ENCODE peak calls at places on chromosomes 3 and 15, in five cellular contexts. One of them, this sample, is unnamed.
A peak's percentile ranks its signal among the peaks of the same experiment; 100 is the strongest.

GRCh38 chr3:25428003-25428861 is at the start of gene RARB:
- DNase-seq in mesenchymal stem cell: peak; percentile 93
- DNase-seq in neural progenitor cell: peak; percentile 73
- DNase-seq in neuronal stem cell: peak; percentile 47
- DNase-seq in transverse colon: peak; percentile 55
- DNase-seq in this sample: peak; percentile 73

GRCh38 chr3:129793356-129793755 is 100.2 kb downstream of the TMCC1 start:
- DNase-seq in neural progenitor cell: peak; percentile 42
- DNase-seq in mesenchymal stem cell: peak; percentile 20
- DNase-seq in transverse colon: no peak
- DNase-seq in neuronal stem cell: peak; percentile 9
- DNase-seq in this sample: no peak

GRCh38 chr3:118401887-118402286 is 632.8 kb downstream of the IGSF11 start:
- DNase-seq in transverse colon: no peak
- DNase-seq in neuronal stem cell: no peak
- DNase-seq in mesenchymal stem cell: no peak
- DNase-seq in neural progenitor cell: no peak
- DNase-seq in this sample: no peak

GRCh38 chr3:104846270-104846669 is 520.4 kb upstream of the ALCAM start:
- DNase-seq in transverse colon: no peak
- DNase-seq in neural progenitor cell: no peak
- DNase-seq in mesenchymal stem cell: no peak
- DNase-seq in neuronal stem cell: no peak
- DNase-seq in this sample: no peak

GRCh38 chr3:77039606-77040553 is at the start of gene ROBO2:
- DNase-seq in neuronal stem cell: peak; percentile 70
- DNase-seq in mesenchymal stem cell: peak; percentile 44
- DNase-seq in neural progenitor cell: peak; percentile 91
- DNase-seq in transverse colon: peak; percentile 10
- DNase-seq in this sample: peak; percentile 75

GRCh38 chr15:28169361-28169760 is 70.2 kb upstream of the OCA2 start:
- DNase-seq in mesenchymal stem cell: no peak
- DNase-seq in neuronal stem cell: no peak
- DNase-seq in neural progenitor cell: no peak
- DNase-seq in transverse colon: no peak
- DNase-seq in this sample: no peak

GRCh38 chr3:71127463-71128243 is 455.9 kb downstream of the FOXP1 start:
- DNase-seq in transverse colon: no peak
- DNase-seq in mesenchymal stem cell: peak; percentile 92
- DNase-seq in neuronal stem cell: no peak
- DNase-seq in neural progenitor cell: no peak
- DNase-seq in this sample: no peak

GRCh38 chr15:69579950-69580618 is 127.5 kb downstream of the RPLP1 start:
- DNase-seq in mesenchymal stem cell: no peak
- DNase-seq in neuronal stem cell: no peak
- DNase-seq in neural progenitor cell: peak; percentile 23
- DNase-seq in transverse colon: peak; percentile 44
- DNase-seq in this sample: no peak

GRCh38 chr3:188947983-188948657 is 223.7 kb upstream of the TPRG1 start:
- DNase-seq in mesenchymal stem cell: peak; percentile 96
- DNase-seq in neural progenitor cell: peak; percentile 86
- DNase-seq in transverse colon: peak; percentile 91
- DNase-seq in neuronal stem cell: peak; percentile 79
- DNase-seq in this sample: peak; percentile 93

GRCh38 chr3:195869413-195870001 is 38.8 kb downstream of the TNK2 start:
- DNase-seq in neuronal stem cell: no peak
- DNase-seq in mesenchymal stem cell: no peak
- DNase-seq in transverse colon: no peak
- DNase-seq in neural progenitor cell: no peak
- DNase-seq in this sample: peak; percentile 63

GRCh38 chr15:73926191-73927002 is at the start of gene LOXL1:
- DNase-seq in transverse colon: peak; percentile 63
- DNase-seq in neuronal stem cell: peak; percentile 64
- DNase-seq in mesenchymal stem cell: peak; percentile 92
- DNase-seq in neural progenitor cell: peak; percentile 91
- DNase-seq in this sample: peak; percentile 95

GRCh38 chr3:127779747-127780146 is 42.6 kb downstream of the MGLL start:
- DNase-seq in transverse colon: no peak
- DNase-seq in mesenchymal stem cell: peak; percentile 50
- DNase-seq in neural progenitor cell: no peak
- DNase-seq in neuronal stem cell: no peak
- DNase-seq in this sample: no peak

GRCh38 chr15:39939487-39940452 is 5.9 kb downstream of the EIF2AK4 start:
- DNase-seq in neuronal stem cell: no peak
- DNase-seq in transverse colon: no peak
- DNase-seq in mesenchymal stem cell: no peak
- DNase-seq in neural progenitor cell: no peak
- DNase-seq in this sample: no peak

GRCh38 chr3:195895900-195896360 is 12.4 kb downstream of the TNK2 start:
- DNase-seq in neuronal stem cell: peak; percentile 42
- DNase-seq in neural progenitor cell: peak; percentile 71
- DNase-seq in transverse colon: peak; percentile 76
- DNase-seq in mesenchymal stem cell: peak; percentile 39
- DNase-seq in this sample: peak; percentile 94

GRCh38 chr3:49133226-49133951 is 539 bp upstream of the LAMB2 start:
- DNase-seq in neuronal stem cell: peak; percentile 85
- DNase-seq in neural progenitor cell: peak; percentile 93
- DNase-seq in mesenchymal stem cell: peak; percentile 94
- DNase-seq in transverse colon: peak; percentile 88
- DNase-seq in this sample: peak; percentile 94

GRCh38 chr15:101127503-101128076 is 124.3 kb downstream of the CHSY1 start:
- DNase-seq in neural progenitor cell: no peak
- DNase-seq in mesenchymal stem cell: peak; percentile 83
- DNase-seq in transverse colon: peak; percentile 75
- DNase-seq in neuronal stem cell: no peak
- DNase-seq in this sample: no peak

GRCh38 chr3:14836049-14836468 is 17.3 kb downstream of the FGD5 start:
- DNase-seq in mesenchymal stem cell: no peak
- DNase-seq in neuronal stem cell: no peak
- DNase-seq in transverse colon: peak; percentile 38
- DNase-seq in neural progenitor cell: no peak
- DNase-seq in this sample: no peak

GRCh38 chr3:14837864-14838263 is 19.1 kb downstream of the FGD5 start:
- DNase-seq in neuronal stem cell: no peak
- DNase-seq in neural progenitor cell: no peak
- DNase-seq in transverse colon: no peak
- DNase-seq in mesenchymal stem cell: peak; percentile 6
- DNase-seq in this sample: no peak

GRCh38 chr3:14834807-14835466 is 16.2 kb downstream of the FGD5 start:
- DNase-seq in neural progenitor cell: no peak
- DNase-seq in neuronal stem cell: no peak
- DNase-seq in mesenchymal stem cell: no peak
- DNase-seq in transverse colon: no peak
- DNase-seq in this sample: no peak

GRCh38 chr3:14839236-14839635 is 20.5 kb downstream of the FGD5 start:
- DNase-seq in neuronal stem cell: peak; percentile 37
- DNase-seq in neural progenitor cell: peak; percentile 89
- DNase-seq in transverse colon: no peak
- DNase-seq in mesenchymal stem cell: no peak
- DNase-seq in this sample: peak; percentile 63

DNA sequence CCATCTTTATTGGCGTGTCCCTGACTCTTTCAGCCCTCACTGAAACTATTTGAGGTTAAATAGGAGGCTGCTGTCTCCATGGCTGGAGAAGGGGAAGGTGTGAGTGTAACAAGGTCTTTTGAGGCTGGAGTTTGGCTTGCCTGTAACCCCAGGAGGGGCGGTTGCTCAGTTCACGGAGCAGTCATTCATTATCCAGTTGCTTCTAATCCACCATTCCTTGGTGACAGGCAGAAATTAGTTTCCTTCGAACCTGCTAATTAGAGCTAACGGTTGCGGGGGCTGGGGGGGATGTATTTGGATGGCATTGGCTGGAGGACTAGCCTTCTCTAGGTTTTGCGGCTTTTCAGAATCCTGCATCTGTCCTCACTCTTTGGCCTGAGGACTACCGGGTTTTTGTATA is 18.4 kb downstream of the FGD5 start:
- DNase-seq in neural progenitor cell: peak; percentile 52
- DNase-seq in neuronal stem cell: no peak
- DNase-seq in mesenchymal stem cell: no peak
- DNase-seq in transverse colon: no peak
- DNase-seq in this sample: no peak
- H3K27me3 ChIP-seq in neural progenitor cell: peaks cover 39% of the 10 kb centered on the region
- H3K27me3 ChIP-seq in neuronal stem cell: no peaks in the 10 kb centered on the region
- H3K27me3 ChIP-seq in mesenchymal stem cell: peaks cover 66% of the 10 kb centered on the region
- H3K27me3 ChIP-seq in transverse colon: no peaks in the 10 kb centered on the region
- H3K27me3 ChIP-seq in this sample: no peaks in the 10 kb centered on the region

DNA sequence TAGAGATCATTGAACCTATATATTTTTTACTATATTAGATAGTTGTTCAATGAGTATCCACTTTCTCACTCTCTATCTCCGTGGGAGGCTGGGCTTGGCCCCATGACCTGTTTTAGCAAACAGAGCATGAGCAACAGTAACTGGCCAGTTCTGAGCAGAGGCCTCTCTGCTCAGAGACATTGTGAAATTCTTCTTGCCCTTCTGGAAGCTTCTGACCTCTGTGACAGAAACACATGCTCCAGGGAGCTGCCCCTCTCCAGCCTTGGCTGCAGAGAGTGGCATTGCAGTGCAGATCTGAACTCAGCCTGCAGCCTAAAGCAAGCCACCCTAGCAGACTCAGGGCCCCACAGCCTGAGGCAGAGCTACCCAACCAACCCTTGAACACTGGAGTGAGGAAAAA is 20.5 kb downstream of the FAM240A start:
- DNase-seq in neural progenitor cell: no peak
- DNase-seq in transverse colon: no peak
- DNase-seq in mesenchymal stem cell: peak; percentile 51
- DNase-seq in neuronal stem cell: no peak
- DNase-seq in this sample: no peak
- H3K4me3 ChIP-seq in neural progenitor cell: no peak overlapping the region
- H3K4me3 ChIP-seq in transverse colon: no peak overlapping the region
- H3K4me3 ChIP-seq in mesenchymal stem cell: no peak overlapping the region
- H3K4me3 ChIP-seq in neuronal stem cell: no peak overlapping the region
- H3K4me3 ChIP-seq in this sample: no peak overlapping the region

DNA sequence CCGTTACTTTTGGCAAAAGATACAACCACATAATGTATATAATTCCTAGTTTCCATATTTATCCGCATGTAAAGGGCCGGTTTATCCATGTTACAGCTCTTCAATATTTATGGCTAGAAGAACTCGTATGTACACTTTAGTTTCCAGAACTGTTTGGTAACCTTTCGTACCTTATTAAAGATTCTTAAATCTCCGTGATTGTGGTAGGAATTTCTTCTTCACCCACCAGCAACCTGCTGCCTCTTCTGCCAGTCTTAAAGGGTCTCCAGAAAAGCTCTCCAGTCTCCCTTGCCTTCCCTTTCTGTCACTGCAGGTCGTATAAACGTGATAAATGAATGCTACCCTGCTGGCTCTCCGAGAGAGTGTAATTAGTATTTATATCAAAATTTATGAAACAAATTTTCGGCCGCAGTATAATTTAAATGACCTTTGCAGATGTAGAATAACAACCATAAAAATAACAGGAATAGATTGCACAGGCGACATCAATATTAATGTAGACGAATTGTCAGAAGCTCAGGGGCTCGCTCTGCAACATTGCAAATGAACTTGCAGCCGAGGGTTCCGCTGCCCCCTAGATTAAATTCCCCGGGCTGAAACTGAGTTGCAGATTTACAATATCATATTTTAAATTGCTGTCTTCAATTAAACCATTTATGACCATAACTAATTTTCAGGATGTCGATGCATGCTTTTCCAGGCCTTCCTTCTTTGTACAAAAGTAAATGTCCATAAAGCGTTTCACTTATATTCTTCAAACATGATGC is 5.4 kb downstream of the ZIC1 start:
- DNase-seq in neuronal stem cell: no peak
- DNase-seq in neural progenitor cell: peak; percentile 3
- DNase-seq in mesenchymal stem cell: no peak
- DNase-seq in transverse colon: no peak
- DNase-seq in this sample: no peak
- H3K27me3 ChIP-seq in neuronal stem cell: peaks cover 23% of the 10 kb centered on the region
- H3K27me3 ChIP-seq in neural progenitor cell: peaks cover 100% of the 10 kb centered on the region
- H3K27me3 ChIP-seq in mesenchymal stem cell: no peaks in the 10 kb centered on the region
- H3K27me3 ChIP-seq in transverse colon: peaks cover 100% of the 10 kb centered on the region
- H3K27me3 ChIP-seq in this sample: peaks cover 97% of the 10 kb centered on the region

GRCh38 chr3:198030125-198030524 is 70.1 kb downstream of the LMLN start:
- DNase-seq in neuronal stem cell: no peak
- DNase-seq in transverse colon: no peak
- DNase-seq in neural progenitor cell: no peak
- DNase-seq in mesenchymal stem cell: no peak
- DNase-seq in this sample: no peak

GRCh38 chr3:198028718-198029117 is 68.7 kb downstream of the LMLN start:
- DNase-seq in neural progenitor cell: no peak
- DNase-seq in neuronal stem cell: no peak
- DNase-seq in transverse colon: no peak
- DNase-seq in mesenchymal stem cell: no peak
- DNase-seq in this sample: no peak

GRCh38 chr3:198025644-198026043 is 65.6 kb downstream of the LMLN start:
- DNase-seq in mesenchymal stem cell: no peak
- DNase-seq in neural progenitor cell: no peak
- DNase-seq in neuronal stem cell: no peak
- DNase-seq in transverse colon: no peak
- DNase-seq in this sample: no peak

GRCh38 chr3:198027045-198027798 is 67.2 kb downstream of the LMLN start:
- DNase-seq in neural progenitor cell: no peak
- DNase-seq in neuronal stem cell: no peak
- DNase-seq in mesenchymal stem cell: no peak
- DNase-seq in transverse colon: no peak
- DNase-seq in this sample: no peak

GRCh38 chr3:198027799-198028390 is 67.9 kb downstream of the LMLN start:
- DNase-seq in mesenchymal stem cell: no peak
- DNase-seq in neural progenitor cell: no peak
- DNase-seq in transverse colon: no peak
- DNase-seq in neuronal stem cell: no peak
- DNase-seq in this sample: no peak
- H3K4me3 ChIP-seq in mesenchymal stem cell: no peak overlapping the region
- H3K4me3 ChIP-seq in neural progenitor cell: no peak overlapping the region
- H3K4me3 ChIP-seq in transverse colon: no peak overlapping the region
- H3K4me3 ChIP-seq in neuronal stem cell: no peak overlapping the region
- H3K4me3 ChIP-seq in this sample: no peak overlapping the region

GRCh38 chr3:184579513-184579912 is 17.9 kb downstream of the EPHB3 start:
- DNase-seq in transverse colon: no peak
- DNase-seq in mesenchymal stem cell: no peak
- DNase-seq in neural progenitor cell: no peak
- DNase-seq in neuronal stem cell: no peak
- DNase-seq in this sample: no peak

GRCh38 chr3:184580376-184580775 is 18.8 kb downstream of the EPHB3 start:
- DNase-seq in neural progenitor cell: no peak
- DNase-seq in transverse colon: no peak
- DNase-seq in mesenchymal stem cell: no peak
- DNase-seq in neuronal stem cell: no peak
- DNase-seq in this sample: no peak

GRCh38 chr3:184577546-184577945 is 16.0 kb downstream of the EPHB3 start:
- DNase-seq in neural progenitor cell: no peak
- DNase-seq in neuronal stem cell: no peak
- DNase-seq in mesenchymal stem cell: no peak
- DNase-seq in transverse colon: no peak
- DNase-seq in this sample: no peak

GRCh38 chr3:184578218-184578617 is 16.6 kb downstream of the EPHB3 start:
- DNase-seq in transverse colon: no peak
- DNase-seq in neural progenitor cell: no peak
- DNase-seq in mesenchymal stem cell: no peak
- DNase-seq in neuronal stem cell: no peak
- DNase-seq in this sample: no peak

DNA sequence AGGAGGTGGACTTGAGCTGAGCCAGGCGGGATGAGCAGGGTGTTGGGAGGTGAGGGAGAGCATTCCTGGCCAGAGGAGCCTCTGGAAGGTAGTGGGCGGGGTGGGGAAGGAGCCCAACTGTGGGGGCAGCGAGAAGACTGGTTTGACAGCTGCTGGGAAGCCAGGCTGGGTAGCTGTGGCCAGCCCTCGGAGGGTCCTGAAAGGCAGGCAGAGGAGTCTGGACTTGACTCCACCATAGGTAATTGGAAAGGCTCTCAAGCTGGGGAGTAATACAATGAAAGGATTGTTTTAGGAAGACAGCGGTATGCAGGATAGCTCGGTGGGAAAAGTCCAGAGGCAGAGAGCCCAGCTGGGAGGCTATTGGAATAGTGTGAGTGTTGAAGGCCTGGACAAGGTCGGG is 17.2 kb downstream of the EPHB3 start:
- DNase-seq in neural progenitor cell: no peak
- DNase-seq in transverse colon: no peak
- DNase-seq in neuronal stem cell: no peak
- DNase-seq in mesenchymal stem cell: no peak
- DNase-seq in this sample: no peak
- H3K27me3 ChIP-seq in neural progenitor cell: peaks cover 31% of the 10 kb centered on the region
- H3K27me3 ChIP-seq in transverse colon: no peaks in the 10 kb centered on the region
- H3K27me3 ChIP-seq in neuronal stem cell: no peaks in the 10 kb centered on the region
- H3K27me3 ChIP-seq in mesenchymal stem cell: no peaks in the 10 kb centered on the region
- H3K27me3 ChIP-seq in this sample: peaks cover 26% of the 10 kb centered on the region